ENCODE peak calls at places on chromosome 11, in five cellular contexts. M is IMR-90, W is HCT116, T is GM12878, N is H1. U is an unnamed sample.

GRCh38 chr11:117843666-117844484 is 19.3 kb upstream of the FXYD2 start:
- DNase-seq in M (peak), W (peak), T (no peak), N (peak), U (peak)

GRCh38 chr11:47560431-47560830 is 5.0 kb upstream of the PTPMT1 start:
- DNase-seq in T (no peak), W (no peak), M (peak), N (no peak), U (no peak)

GRCh38 chr11:7561562-7561961 is 47.8 kb downstream of the PPFIBP2 start:
- DNase-seq in N (no peak), T (no peak), W (no peak), M (no peak), U (no peak)

GRCh38 chr11:37699644-37700043 is 1101.6 kb upstream of the RAG2 start:
- DNase-seq in W (no peak), T (no peak), M (no peak), N (no peak), U (no peak)

GRCh38 chr11:131504199-131504949 is 134.0 kb downstream of the NTM start:
- DNase-seq in N (peak), T (no peak), M (no peak), W (no peak), U (no peak)

GRCh38 chr11:47607380-47607779 is 13.2 kb upstream of the C1QTNF4 start:
- DNase-seq in T (no peak), M (peak), N (no peak), W (no peak), U (peak)

GRCh38 chr11:129866328-129866727 is 29.1 kb downstream of the NFRKB start:
- DNase-seq in M (no peak), T (no peak), W (no peak), N (no peak), U (no peak)

GRCh38 chr11:72773696-72774095 is 20.2 kb downstream of the STARD10 start:
- DNase-seq in M (peak), N (no peak), T (no peak), W (no peak), U (no peak)

GRCh38 chr11:130418756-130419155 is 9.7 kb downstream of the ADAMTS8 start:
- DNase-seq in N (no peak), W (no peak), M (peak), T (no peak), U (no peak)

GRCh38 chr11:1868636-1869291 is 15.9 kb downstream of the LSP1 start:
- DNase-seq in N (no peak), T (no peak), M (no peak), W (no peak), U (no peak)

GRCh38 chr11:123509737-123510578 is 79.9 kb downstream of the GRAMD1B start:
- DNase-seq in W (no peak), M (peak), N (peak), T (no peak), U (peak)

GRCh38 chr11:12143461-12144258 is 33.3 kb downstream of the MICAL2 start:
- DNase-seq in W (no peak), N (no peak), T (no peak), M (no peak), U (no peak)

GRCh38 chr11:108871152-108871551 is 206.3 kb downstream of the DDX10 start:
- DNase-seq in W (no peak), T (no peak), N (no peak), M (peak), U (peak)

GRCh38 chr11:111772535-111772934 is 6.3 kb upstream of the PPP2R1B start:
- DNase-seq in N (no peak), M (no peak), W (no peak), T (no peak), U (no peak)

GRCh38 chr11:28169816-28170215 is 61.6 kb downstream of the METTL15 start:
- DNase-seq in M (peak), N (no peak), T (no peak), W (no peak), U (no peak)

GRCh38 chr11:90250970-90251369 is 28.1 kb upstream of the CHORDC1 start:
- DNase-seq in W (no peak), T (no peak), N (no peak), M (no peak), U (peak)

GRCh38 chr11:115887316-115887715 is 383.1 kb upstream of the CADM1 start:
- DNase-seq in T (no peak), W (no peak), M (no peak), N (no peak), U (no peak)

GRCh38 chr11:116730568-116730967 is 42.2 kb downstream of the BUD13 start:
- DNase-seq in T (no peak), N (no peak), W (no peak), M (no peak), U (no peak)

GRCh38 chr11:67312187-67313021 is 9.1 kb downstream of the SSH3 start:
- DNase-seq in W (no peak), T (no peak), M (no peak), N (no peak), U (no peak)

GRCh38 chr11:16804104-16804947 is 65.9 kb downstream of the C11orf58 start:
- DNase-seq in T (no peak), N (no peak), M (no peak), W (no peak), U (peak)

GRCh38 chr11:9230291-9230690 is 34.9 kb downstream of the DENND5A start:
- DNase-seq in T (no peak), N (no peak), M (no peak), W (no peak), U (no peak)

GRCh38 chr11:69654660-69655478 is 13.9 kb downstream of the CCND1 start:
- DNase-seq in N (peak), M (peak), W (no peak), T (no peak), U (no peak)

GRCh38 chr11:16169541-16169940 is 186.8 kb downstream of the SOX6 start:
- DNase-seq in M (peak), T (no peak), N (no peak), W (no peak), U (no peak)

GRCh38 chr11:124987096-124987495 is 33.1 kb downstream of the CCDC15 start:
- DNase-seq in T (no peak), M (no peak), W (no peak), N (no peak), U (no peak)

GRCh38 chr11:13720940-13721339 is 52.5 kb downstream of the FAR1 start:
- DNase-seq in M (no peak), W (no peak), N (no peak), T (no peak), U (peak)

GRCh38 chr11:10275714-10276113 is 18.3 kb downstream of the SBF2 start:
- DNase-seq in W (no peak), T (no peak), M (no peak), N (no peak), U (no peak)

GRCh38 chr11:112504056-112504455 is 243.4 kb upstream of the PLET1 start:
- DNase-seq in N (no peak), W (no peak), M (peak), T (no peak), U (no peak)

GRCh38 chr11:8357505-8357888 is 93.8 kb upstream of the LMO1 start:
- DNase-seq in W (no peak), M (no peak), N (peak), T (no peak), U (no peak)

GRCh38 chr11:5624489-5625278 is at the start of gene TRIM34:
- DNase-seq in M (peak), W (no peak), T (peak), N (peak), U (peak)

GRCh38 chr11:130979386-130979972 is 63.2 kb upstream of the SNX19 start:
- DNase-seq in W (no peak), T (no peak), M (peak), N (no peak), U (peak)

GRCh38 chr11:110955797-110956196 is 243.6 kb upstream of the ARHGAP20 start:
- DNase-seq in W (no peak), T (no peak), N (no peak), M (no peak), U (no peak)

GRCh38 chr11:132234878-132235277 is 864.5 kb downstream of the NTM start:
- DNase-seq in N (no peak), M (peak), W (no peak), T (no peak), U (no peak)

GRCh38 chr11:30322162-30322561 is 742 bp upstream of the ARL14EP start:
- DNase-seq in T (no peak), N (no peak), M (no peak), W (no peak), U (no peak)

GRCh38 chr11:30326114-30326783 is 3.3 kb downstream of the ARL14EP start:
- DNase-seq in T (no peak), N (no peak), W (no peak), M (peak), U (no peak)

GRCh38 chr11:30321321-30321720 is 1.6 kb upstream of the ARL14EP start:
- DNase-seq in T (no peak), W (no peak), M (no peak), N (no peak), U (no peak)

GRCh38 chr11:30326911-30327310 is 4.0 kb downstream of the ARL14EP start:
- DNase-seq in N (no peak), M (no peak), W (no peak), T (no peak), U (no peak)

GRCh38 chr11:30322826-30323710 is at the start of gene ARL14EP:
- DNase-seq in T (peak), N (peak), M (peak), W (peak), U (peak)
- TF ChIP-seq POLR2A in T (peak), N (peak), M (peak), W (peak), U (peak)

GRCh38 chr11:65538915-65539374 is 14.1 kb downstream of the SCYL1 start:
- DNase-seq in W (no peak), T (no peak), M (no peak), N (peak), U (no peak)
- H3K4me3 ChIP-seq in W (peak), T (no peak), M (no peak), N (peak), U (no peak)

GRCh38 chr11:19673924-19674390 is 38.7 kb upstream of the NAV2 start:
- DNase-seq in T (no peak), N (peak), M (no peak), W (no peak), U (peak)
- H3K9ac ChIP-seq in T (no peak), N (no peak), M (no peak), W (no peak), U (no peak)

GRCh38 chr11:65112226-65112550 is 516 bp downstream of the TM7SF2 start:
- DNase-seq in M (no peak), N (peak), W (no peak), T (no peak), U (no peak)

GRCh38 chr11:65110354-65110861 is 1.3 kb upstream of the TM7SF2 start:
- DNase-seq in W (no peak), M (peak), T (no peak), N (peak), U (peak)

GRCh38 chr11:65111159-65111536 is 524 bp upstream of the TM7SF2 start:
- DNase-seq in T (no peak), M (no peak), N (no peak), W (no peak), U (no peak)

GRCh38 chr11:65112551-65113360 is 1.1 kb downstream of the TM7SF2 start:
- DNase-seq in N (peak), W (no peak), T (no peak), M (peak), U (peak)

GRCh38 chr11:65111537-65112225 is at the start of gene TM7SF2:
- DNase-seq in M (peak), T (no peak), N (peak), W (peak), U (peak)
- TF ChIP-seq POLR2A in M (peak), T (peak), N (no peak), W (peak), U (peak)

DNA sequence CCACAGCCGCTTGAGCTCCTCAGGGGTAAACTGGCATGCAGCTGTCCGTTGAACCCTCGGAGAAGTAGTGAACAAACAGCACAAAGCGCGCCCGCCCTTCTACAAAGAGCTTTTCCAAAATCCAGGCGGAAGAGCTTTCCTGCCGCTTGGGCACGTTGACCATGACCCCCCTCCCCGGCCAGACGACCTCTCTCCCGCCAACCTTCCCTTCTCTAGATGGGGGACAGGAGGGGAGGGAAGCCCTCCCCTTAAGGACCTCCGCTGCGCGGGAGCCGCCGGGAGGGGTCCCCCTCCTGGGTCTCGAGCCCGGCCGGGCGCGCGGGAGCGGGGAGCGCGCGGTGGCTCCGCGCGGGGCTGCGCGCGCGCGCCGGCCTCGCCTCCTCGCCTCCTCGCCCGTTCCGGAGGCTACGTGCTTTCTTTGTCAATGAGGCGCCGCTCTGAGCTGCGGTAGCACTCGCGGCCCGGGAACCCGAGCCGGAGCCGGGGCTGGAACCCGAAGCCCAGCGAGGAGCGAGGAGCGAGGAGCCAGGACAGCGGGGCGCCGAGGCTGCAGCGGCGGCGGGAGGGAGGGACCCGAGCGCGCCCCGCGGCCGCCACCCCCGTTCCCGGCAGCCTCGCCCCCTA is 118.6 kb downstream of the HIPK3 start:
- DNase-seq in T (no peak), W (no peak), M (peak), N (peak), U (peak)
- H3K4me3 ChIP-seq in T (peak), W (no peak), M (peak), N (peak), U (peak)

GRCh38 chr11:86519064-86519911 is 144.6 kb downstream of the CCDC81 start:
- DNase-seq in N (no peak), W (no peak), M (peak), T (no peak), U (peak)

GRCh38 chr11:86523738-86524602 is 148.4 kb downstream of the ME3 start:
- DNase-seq in N (no peak), W (peak), M (peak), T (no peak), U (peak)

DNA sequence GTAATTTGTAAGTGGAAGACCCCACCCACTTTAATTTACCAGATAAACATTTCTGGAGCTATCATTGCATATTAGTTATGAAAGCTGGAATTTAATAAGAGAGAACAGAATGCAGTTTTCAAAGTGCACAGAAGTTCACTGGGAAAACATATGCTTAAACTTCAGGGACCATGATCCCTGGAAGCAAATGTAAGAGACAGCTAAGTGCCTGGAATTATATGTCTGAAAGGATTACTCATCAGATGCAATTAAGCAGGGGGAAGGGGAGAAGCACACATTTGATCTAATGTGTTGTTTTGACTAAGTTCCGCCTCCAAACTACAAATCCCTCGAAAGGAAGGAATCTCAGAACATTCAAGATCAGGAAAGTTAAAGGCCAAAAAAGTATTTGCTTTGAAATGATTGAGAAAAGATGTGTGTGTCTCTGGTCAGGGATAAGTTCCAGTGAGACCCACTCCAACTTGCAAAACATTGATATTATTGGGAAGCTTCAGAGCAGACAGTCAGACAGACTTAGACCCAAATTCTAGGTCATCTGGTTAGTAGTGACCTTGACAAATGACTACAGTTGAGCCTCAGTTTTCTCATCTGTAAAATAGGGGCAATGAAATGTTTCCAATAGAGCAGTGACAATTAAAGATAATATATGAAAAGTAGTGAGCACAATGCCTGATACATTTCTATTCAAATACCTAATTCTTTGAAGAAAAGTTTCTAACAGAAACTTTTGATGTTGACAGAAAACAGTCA is 147.6 kb downstream of the ME3 start:
- DNase-seq in W (peak), T (no peak), M (peak), N (no peak), U (peak)
- H3K9ac ChIP-seq in W (peak), T (no peak), M (peak), N (no peak), U (peak)

GRCh38 chr11:35272391-35272821 is 133.4 kb downstream of the CD44 start:
- DNase-seq in W (no peak), T (peak), N (no peak), M (no peak), U (no peak)
- TF ChIP-seq POLR2A in W (no peak), T (no peak), N (no peak), M (no peak), U (no peak)

GRCh38 chr11:83118814-83119213 is 38.1 kb upstream of the PCF11 start:
- DNase-seq in T (no peak), W (no peak), N (no peak), M (peak), U (no peak)
- H3K4me3 ChIP-seq in T (no peak), W (no peak), N (no peak), M (no peak), U (no peak)

GRCh38 chr11:76783901-76784813 is 1.0 kb downstream of the TSKU start:
- DNase-seq in W (peak), T (no peak), M (peak), N (peak), U (peak)
- H3K9ac ChIP-seq in W (peak), T (no peak), M (peak), N (peak), U (peak)

GRCh38 chr11:66277475-66278391 is at the start of gene CNIH2:
- DNase-seq in T (no peak), M (no peak), W (no peak), N (peak), U (no peak)
- TF ChIP-seq POLR2A in T (peak), M (no peak), W (no peak), N (peak), U (peak)